ENCODE peak calls at places on chromosome 21, in five cellular contexts. One of them, this sample, is unnamed.

GRCh38 chr21:35051287-35051818 is 2.3 kb upstream of the RUNX1 start:
- DNase-seq in K562: peak
- DNase-seq in GM12878: no peak
- DNase-seq in SK-N-SH: no peak
- DNase-seq in IMR-90: peak
- DNase-seq in this sample: peak

GRCh38 chr21:35400233-35400939 is 351.3 kb upstream of the RUNX1 start:
- DNase-seq in K562: peak
- DNase-seq in SK-N-SH: peak
- DNase-seq in IMR-90: peak
- DNase-seq in GM12878: peak
- DNase-seq in this sample: peak

GRCh38 chr21:40331182-40331581 is 463.9 kb downstream of the PCP4 start:
- DNase-seq in GM12878: no peak
- DNase-seq in SK-N-SH: no peak
- DNase-seq in IMR-90: no peak
- DNase-seq in K562: no peak
- DNase-seq in this sample: no peak

GRCh38 chr21:43827015-43827611 is 37.7 kb downstream of the RRP1 start:
- DNase-seq in K562: no peak
- DNase-seq in SK-N-SH: no peak
- DNase-seq in IMR-90: peak
- DNase-seq in GM12878: no peak
- DNase-seq in this sample: peak

GRCh38 chr21:45013271-45013841 is 61.0 kb upstream of the ADARB1 start:
- DNase-seq in K562: no peak
- DNase-seq in GM12878: no peak
- DNase-seq in SK-N-SH: no peak
- DNase-seq in IMR-90: no peak
- DNase-seq in this sample: no peak

GRCh38 chr21:38048241-38048640 is 132.0 kb upstream of the KCNJ6 start:
- DNase-seq in K562: no peak
- DNase-seq in GM12878: no peak
- DNase-seq in SK-N-SH: no peak
- DNase-seq in IMR-90: no peak
- DNase-seq in this sample: no peak

GRCh38 chr21:16302851-16303282 is 573.1 kb downstream of the USP25 start:
- DNase-seq in GM12878: no peak
- DNase-seq in SK-N-SH: no peak
- DNase-seq in IMR-90: peak
- DNase-seq in K562: no peak
- DNase-seq in this sample: peak

GRCh38 chr21:31162827-31163226 is 124.6 kb upstream of the KRTAP19-8 start:
- DNase-seq in IMR-90: peak
- DNase-seq in GM12878: no peak
- DNase-seq in K562: no peak
- DNase-seq in SK-N-SH: peak
- DNase-seq in this sample: no peak

GRCh38 chr21:44391345-44392091 is 38.1 kb downstream of the TRPM2 start:
- DNase-seq in IMR-90: no peak
- DNase-seq in GM12878: no peak
- DNase-seq in SK-N-SH: peak
- DNase-seq in K562: no peak
- DNase-seq in this sample: no peak

GRCh38 chr21:31607791-31608190 is 51.7 kb upstream of the SOD1 start:
- DNase-seq in SK-N-SH: no peak
- DNase-seq in GM12878: no peak
- DNase-seq in IMR-90: no peak
- DNase-seq in K562: no peak
- DNase-seq in this sample: no peak

GRCh38 chr21:29989634-29990234 is 49.9 kb upstream of the GRIK1 start:
- DNase-seq in K562: no peak
- DNase-seq in GM12878: no peak
- DNase-seq in SK-N-SH: no peak
- DNase-seq in IMR-90: no peak
- DNase-seq in this sample: no peak

GRCh38 chr21:15617968-15618367 is 111.8 kb upstream of the USP25 start:
- DNase-seq in SK-N-SH: peak
- DNase-seq in IMR-90: peak
- DNase-seq in K562: no peak
- DNase-seq in GM12878: no peak
- DNase-seq in this sample: peak

GRCh38 chr21:34544032-34544496 is 32.1 kb upstream of the KCNE1 start:
- DNase-seq in GM12878: no peak
- DNase-seq in SK-N-SH: peak
- DNase-seq in K562: peak
- DNase-seq in IMR-90: peak
- DNase-seq in this sample: peak

GRCh38 chr21:28220670-28221069 is 772.0 kb downstream of the LTN1 start:
- DNase-seq in SK-N-SH: no peak
- DNase-seq in IMR-90: peak
- DNase-seq in K562: no peak
- DNase-seq in GM12878: no peak
- DNase-seq in this sample: no peak

GRCh38 chr21:15820857-15821256 is 91.1 kb downstream of the USP25 start:
- DNase-seq in SK-N-SH: no peak
- DNase-seq in IMR-90: peak
- DNase-seq in K562: no peak
- DNase-seq in GM12878: no peak
- DNase-seq in this sample: no peak

GRCh38 chr21:27094182-27094948 is 127.5 kb upstream of the ADAMTS5 start:
- DNase-seq in GM12878: no peak
- DNase-seq in K562: no peak
- DNase-seq in IMR-90: no peak
- DNase-seq in SK-N-SH: no peak
- DNase-seq in this sample: no peak

GRCh38 chr21:44892536-44893277 is 19.2 kb upstream of the PTTG1IP start:
- DNase-seq in K562: peak
- DNase-seq in SK-N-SH: peak
- DNase-seq in GM12878: no peak
- DNase-seq in IMR-90: peak
- DNase-seq in this sample: no peak

GRCh38 chr21:33026299-33026858 is 644 bp downstream of the OLIG2 start:
- DNase-seq in K562: no peak
- DNase-seq in GM12878: no peak
- DNase-seq in IMR-90: no peak
- DNase-seq in SK-N-SH: peak
- DNase-seq in this sample: no peak

GRCh38 chr21:31557956-31558838 is 101.3 kb upstream of the SOD1 start:
- DNase-seq in K562: no peak
- DNase-seq in IMR-90: no peak
- DNase-seq in GM12878: no peak
- DNase-seq in SK-N-SH: peak
- DNase-seq in this sample: no peak

GRCh38 chr21:26043891-26044290 is 126.7 kb downstream of the APP start:
- DNase-seq in K562: no peak
- DNase-seq in GM12878: no peak
- DNase-seq in SK-N-SH: no peak
- DNase-seq in IMR-90: no peak
- DNase-seq in this sample: no peak

GRCh38 chr21:39006653-39007417 is 176.4 kb downstream of the PSMG1 start:
- DNase-seq in GM12878: no peak
- DNase-seq in IMR-90: no peak
- DNase-seq in K562: no peak
- DNase-seq in SK-N-SH: no peak
- DNase-seq in this sample: no peak

GRCh38 chr21:38088916-38089762 is 167.7 kb upstream of the KCNJ15 start:
- DNase-seq in SK-N-SH: no peak
- DNase-seq in K562: peak
- DNase-seq in IMR-90: no peak
- DNase-seq in GM12878: no peak
- DNase-seq in this sample: no peak

GRCh38 chr21:41369105-41369914 is 7.5 kb downstream of the MX2 start:
- DNase-seq in SK-N-SH: peak
- DNase-seq in K562: no peak
- DNase-seq in GM12878: peak
- DNase-seq in IMR-90: no peak
- DNase-seq in this sample: no peak

GRCh38 chr21:41368361-41369104 is 6.7 kb downstream of the MX2 start:
- DNase-seq in SK-N-SH: no peak
- DNase-seq in GM12878: no peak
- DNase-seq in K562: no peak
- DNase-seq in IMR-90: no peak
- DNase-seq in this sample: no peak

GRCh38 chr21:41366522-41367151 is 4.8 kb downstream of the MX2 start:
- DNase-seq in K562: peak
- DNase-seq in GM12878: peak
- DNase-seq in SK-N-SH: no peak
- DNase-seq in IMR-90: peak
- DNase-seq in this sample: peak

GRCh38 chr21:41365377-41366107 is 3.7 kb downstream of the MX2 start:
- DNase-seq in GM12878: no peak
- DNase-seq in IMR-90: no peak
- DNase-seq in K562: no peak
- DNase-seq in SK-N-SH: no peak
- DNase-seq in this sample: no peak

DNA sequence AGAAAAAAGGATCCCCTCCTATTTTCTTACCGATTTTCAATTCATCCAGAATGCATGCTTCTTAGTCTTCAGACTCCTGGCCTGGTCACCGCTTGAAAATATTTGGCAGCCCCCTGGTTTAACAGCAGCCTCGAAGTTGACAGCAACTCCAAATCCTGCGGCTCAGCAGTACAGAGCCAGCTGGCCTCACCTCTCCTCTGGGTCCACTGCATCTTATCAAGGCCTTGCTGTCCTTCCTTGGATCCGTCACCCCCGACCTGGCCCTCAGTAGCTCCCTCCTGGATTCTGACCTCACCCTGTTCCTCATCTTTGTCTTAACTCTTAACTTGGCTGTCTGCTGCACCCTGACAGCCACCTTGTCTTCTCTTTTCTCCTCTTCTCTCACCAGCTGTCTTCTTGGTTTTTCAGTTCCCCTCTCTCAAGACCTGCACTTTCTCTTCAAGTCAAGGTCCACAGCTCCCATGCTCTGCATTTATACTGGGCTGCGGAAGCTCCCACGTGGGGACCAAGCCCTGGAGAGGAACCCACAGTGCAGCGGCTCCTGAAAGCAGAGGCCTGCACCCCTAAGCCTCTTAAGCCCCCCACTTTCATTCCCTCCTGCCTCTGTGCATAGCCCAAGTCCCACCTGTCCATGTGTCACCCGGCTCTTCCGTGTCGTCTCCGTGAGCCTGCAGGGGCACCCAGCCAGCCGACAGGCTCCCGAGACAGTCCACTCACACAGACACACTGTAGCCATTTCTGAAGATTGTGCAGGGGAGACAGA is 6.0 kb downstream of the MX2 start:
- DNase-seq in IMR-90: no peak
- DNase-seq in K562: no peak
- DNase-seq in SK-N-SH: no peak
- DNase-seq in GM12878: peak
- DNase-seq in this sample: no peak
- TF ChIP-seq RCOR1 in IMR-90: no peak
- TF ChIP-seq RCOR1 in K562: no peak
- TF ChIP-seq RCOR1 in SK-N-SH: no peak
- TF ChIP-seq RCOR1 in GM12878: peak
- TF ChIP-seq RCOR1 in this sample: no peak

DNA sequence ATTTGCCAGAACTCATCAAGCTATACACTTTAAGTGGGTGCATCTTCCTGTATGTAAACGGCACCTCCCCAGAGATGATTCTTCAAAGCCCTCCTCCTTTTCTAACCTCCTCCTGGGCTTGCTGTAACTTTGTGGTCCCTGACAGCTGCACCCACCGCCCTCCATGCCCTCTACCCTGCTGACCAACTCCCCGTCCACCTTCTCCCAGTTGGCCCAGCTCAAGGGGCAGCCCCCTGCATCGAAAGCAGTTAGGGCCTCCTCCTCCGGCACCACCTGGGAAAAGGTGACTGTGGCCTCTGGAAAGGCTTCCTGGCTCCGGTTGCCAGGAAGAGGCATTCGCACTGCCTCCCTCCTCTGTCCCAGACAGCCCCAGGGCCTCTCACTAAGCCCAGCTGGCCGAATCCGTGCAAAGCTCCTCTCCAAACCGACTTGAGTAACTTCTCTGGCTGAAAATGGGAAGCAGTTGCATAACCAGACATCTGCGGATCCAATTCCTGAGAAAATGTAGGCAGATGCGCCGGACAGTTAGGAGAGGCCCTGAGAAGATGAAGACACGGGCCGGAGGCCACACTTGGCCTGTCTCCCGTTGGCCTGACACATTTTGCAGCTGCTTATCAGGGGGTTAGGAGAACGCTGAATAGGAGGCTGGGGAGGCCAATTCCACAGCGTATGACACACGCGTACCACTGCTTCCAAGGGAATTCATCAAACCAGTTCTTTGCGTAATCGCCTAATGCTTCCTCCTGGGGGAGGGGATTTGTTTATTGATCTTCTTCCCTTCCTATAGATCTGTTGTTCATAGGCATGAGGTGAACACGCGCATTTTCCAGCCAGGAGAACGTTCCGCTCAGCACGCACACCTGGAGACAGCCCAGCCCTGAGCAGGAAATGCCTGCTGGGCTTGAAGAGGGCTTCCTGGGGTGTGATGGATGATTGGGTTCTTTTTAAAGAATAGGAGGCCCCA is 48.7 kb upstream of the COL6A2 start:
- DNase-seq in IMR-90: peak
- DNase-seq in SK-N-SH: no peak
- DNase-seq in K562: no peak
- DNase-seq in GM12878: no peak
- DNase-seq in this sample: no peak
- TF ChIP-seq RCOR1 in IMR-90: peak
- TF ChIP-seq RCOR1 in SK-N-SH: no peak
- TF ChIP-seq RCOR1 in K562: no peak
- TF ChIP-seq RCOR1 in GM12878: no peak
- TF ChIP-seq RCOR1 in this sample: no peak

DNA sequence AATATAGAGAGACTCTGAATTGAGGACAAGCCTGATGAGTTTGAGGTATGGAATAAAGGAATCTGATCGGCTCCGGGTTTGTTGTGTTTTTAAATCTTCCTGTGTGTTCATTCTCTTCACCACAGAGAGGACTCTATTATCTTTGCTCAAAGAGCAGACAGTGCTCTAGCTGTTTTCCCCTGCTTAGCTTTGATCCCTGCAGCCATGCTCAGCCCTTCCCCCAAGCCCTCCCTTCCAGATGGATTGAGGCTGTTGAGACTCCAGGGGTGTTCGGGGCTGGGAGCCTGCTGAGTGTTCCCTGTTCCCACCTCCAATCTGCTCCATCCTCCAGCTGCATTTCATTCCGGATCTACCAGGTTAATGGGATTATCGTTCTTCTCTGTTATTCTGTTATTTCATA is 74.2 kb upstream of the CXADR start:
- DNase-seq in GM12878: no peak
- DNase-seq in IMR-90: no peak
- DNase-seq in K562: no peak
- DNase-seq in SK-N-SH: peak
- DNase-seq in this sample: no peak
- TF ChIP-seq RCOR1 in GM12878: no peak
- TF ChIP-seq RCOR1 in IMR-90: no peak
- TF ChIP-seq RCOR1 in K562: no peak
- TF ChIP-seq RCOR1 in SK-N-SH: no peak
- TF ChIP-seq RCOR1 in this sample: no peak

DNA sequence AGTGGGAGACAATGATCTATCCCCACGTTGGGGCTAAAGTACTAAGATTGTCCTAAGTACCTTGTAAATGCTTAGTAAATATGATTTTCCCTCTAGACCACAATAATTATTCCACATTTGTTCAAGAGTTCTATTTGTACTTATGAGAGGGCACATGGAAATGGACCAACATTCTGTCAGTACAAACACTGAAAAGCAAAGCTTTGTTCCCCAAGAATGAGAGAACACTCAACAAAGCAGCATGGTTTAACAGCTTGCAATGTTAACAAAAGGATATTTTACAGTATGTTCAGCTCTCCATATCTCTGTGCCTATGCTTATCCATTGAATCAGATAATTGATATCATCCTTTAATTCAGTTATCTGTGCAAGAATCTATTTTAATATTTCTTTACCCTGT is 35.4 kb downstream of the RBM11 start:
- DNase-seq in SK-N-SH: no peak
- DNase-seq in K562: no peak
- DNase-seq in IMR-90: no peak
- DNase-seq in GM12878: no peak
- DNase-seq in this sample: no peak
- TF ChIP-seq RCOR1 in SK-N-SH: no peak
- TF ChIP-seq RCOR1 in K562: no peak
- TF ChIP-seq RCOR1 in IMR-90: no peak
- TF ChIP-seq RCOR1 in GM12878: no peak
- TF ChIP-seq RCOR1 in this sample: no peak

This sample was measured in A549.